ENCODE peak calls at places on chromosomes 7 and 10, in seven cellular contexts. One of them, this sample, is unnamed.

GRCh38 chr10:103470755-103471653 is 8.0 kb downstream of the CALHM3 start:
- DNase-seq in neuronal stem cell: no peak
- DNase-seq in mesenchymal stem cell: no peak
- DNase-seq in trophoblast cell: no peak
- DNase-seq in H9: peak
- DNase-seq in mesendoderm: peak
- DNase-seq in IMR-90: no peak
- DNase-seq in this sample: no peak

GRCh38 chr7:156111-157007 is 36.0 kb upstream of the FAM20C start:
- DNase-seq in IMR-90: no peak
- DNase-seq in trophoblast cell: no peak
- DNase-seq in neuronal stem cell: no peak
- DNase-seq in mesenchymal stem cell: no peak
- DNase-seq in H9: no peak
- DNase-seq in mesendoderm: no peak
- DNase-seq in this sample: no peak

GRCh38 chr7:157792241-157792950 is 455.6 kb downstream of the DNAJB6 start:
- DNase-seq in neuronal stem cell: no peak
- DNase-seq in mesendoderm: no peak
- DNase-seq in trophoblast cell: no peak
- DNase-seq in mesenchymal stem cell: no peak
- DNase-seq in IMR-90: no peak
- DNase-seq in H9: no peak
- DNase-seq in this sample: no peak

GRCh38 chr7:151244156-151244870 is 4.2 kb downstream of the SMARCD3 start:
- DNase-seq in IMR-90: peak
- DNase-seq in mesenchymal stem cell: peak
- DNase-seq in mesendoderm: peak
- DNase-seq in H9: peak
- DNase-seq in neuronal stem cell: peak
- DNase-seq in trophoblast cell: peak
- DNase-seq in this sample: no peak

GRCh38 chr10:120460191-120460590 is 3.2 kb downstream of the PLPP4 start:
- DNase-seq in IMR-90: no peak
- DNase-seq in H9: no peak
- DNase-seq in neuronal stem cell: no peak
- DNase-seq in mesenchymal stem cell: peak
- DNase-seq in trophoblast cell: no peak
- DNase-seq in mesendoderm: no peak
- DNase-seq in this sample: no peak

GRCh38 chr10:118922226-118922625 is 107.3 kb upstream of the NANOS1 start:
- DNase-seq in mesenchymal stem cell: no peak
- DNase-seq in IMR-90: no peak
- DNase-seq in mesendoderm: no peak
- DNase-seq in trophoblast cell: no peak
- DNase-seq in H9: no peak
- DNase-seq in neuronal stem cell: no peak
- DNase-seq in this sample: no peak

GRCh38 chr7:132197772-132198171 is 378.5 kb downstream of the PLXNA4 start:
- DNase-seq in neuronal stem cell: no peak
- DNase-seq in mesenchymal stem cell: no peak
- DNase-seq in trophoblast cell: no peak
- DNase-seq in H9: no peak
- DNase-seq in IMR-90: no peak
- DNase-seq in mesendoderm: no peak
- DNase-seq in this sample: no peak

GRCh38 chr10:114482915-114483314 is 78.6 kb upstream of the AFAP1L2 start:
- DNase-seq in mesendoderm: no peak
- DNase-seq in H9: no peak
- DNase-seq in mesenchymal stem cell: no peak
- DNase-seq in trophoblast cell: no peak
- DNase-seq in neuronal stem cell: no peak
- DNase-seq in IMR-90: no peak
- DNase-seq in this sample: no peak

GRCh38 chr10:122298206-122298597 is 27.1 kb downstream of the BTBD16 start:
- DNase-seq in mesendoderm: no peak
- DNase-seq in IMR-90: no peak
- DNase-seq in mesenchymal stem cell: no peak
- DNase-seq in H9: no peak
- DNase-seq in neuronal stem cell: no peak
- DNase-seq in trophoblast cell: no peak
- DNase-seq in this sample: no peak

GRCh38 chr10:44056947-44057811 is 327.7 kb downstream of the CXCL12 start:
- DNase-seq in mesenchymal stem cell: no peak
- DNase-seq in trophoblast cell: no peak
- DNase-seq in H9: no peak
- DNase-seq in mesendoderm: peak
- DNase-seq in neuronal stem cell: no peak
- DNase-seq in IMR-90: no peak
- DNase-seq in this sample: no peak

GRCh38 chr10:116026315-116026714 is 246.7 kb downstream of the GFRA1 start:
- DNase-seq in H9: peak
- DNase-seq in IMR-90: no peak
- DNase-seq in mesendoderm: peak
- DNase-seq in mesenchymal stem cell: no peak
- DNase-seq in trophoblast cell: no peak
- DNase-seq in neuronal stem cell: no peak
- DNase-seq in this sample: no peak

GRCh38 chr7:39016609-39017008 is 38.9 kb downstream of the POU6F2 start:
- DNase-seq in mesendoderm: peak
- DNase-seq in neuronal stem cell: no peak
- DNase-seq in H9: no peak
- DNase-seq in trophoblast cell: peak
- DNase-seq in IMR-90: no peak
- DNase-seq in mesenchymal stem cell: no peak
- DNase-seq in this sample: no peak

GRCh38 chr7:102856036-102856435 is 56.8 kb upstream of the LRRC17 start:
- DNase-seq in IMR-90: no peak
- DNase-seq in H9: no peak
- DNase-seq in neuronal stem cell: no peak
- DNase-seq in mesendoderm: no peak
- DNase-seq in mesenchymal stem cell: no peak
- DNase-seq in trophoblast cell: no peak
- DNase-seq in this sample: no peak

DNA sequence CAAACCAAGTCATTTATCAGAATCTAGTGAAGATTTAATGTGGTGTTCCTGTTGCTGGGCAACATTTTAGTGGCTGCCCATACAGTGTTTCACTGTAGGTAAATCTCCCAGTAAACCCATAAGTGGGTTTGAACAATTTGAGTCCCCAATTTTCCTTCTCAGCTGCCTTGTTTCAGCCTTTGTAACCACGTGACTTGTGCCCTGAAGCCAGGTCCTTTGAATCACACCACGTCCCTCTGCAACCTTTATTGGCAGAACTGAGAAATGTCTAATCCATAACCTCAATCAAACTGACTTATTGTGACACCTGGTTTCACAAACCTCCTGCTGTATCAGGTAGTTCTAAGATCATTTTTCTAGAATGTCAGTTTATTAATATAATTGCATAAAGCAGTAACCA is 30.1 kb downstream of the SND1 start:
- DNase-seq in neuronal stem cell: no peak
- DNase-seq in H9: no peak
- DNase-seq in mesenchymal stem cell: no peak
- DNase-seq in IMR-90: no peak
- DNase-seq in mesendoderm: no peak
- DNase-seq in trophoblast cell: no peak
- DNase-seq in this sample: no peak
- H3K23ac ChIP-seq in neuronal stem cell: no peak
- H3K23ac ChIP-seq in H9: no peak
- H3K23ac ChIP-seq in mesenchymal stem cell: no peak
- H3K23ac ChIP-seq in IMR-90: no peak
- H3K23ac ChIP-seq in mesendoderm: no peak
- H3K23ac ChIP-seq in trophoblast cell: no peak
- H3K23ac ChIP-seq in this sample: no peak

DNA sequence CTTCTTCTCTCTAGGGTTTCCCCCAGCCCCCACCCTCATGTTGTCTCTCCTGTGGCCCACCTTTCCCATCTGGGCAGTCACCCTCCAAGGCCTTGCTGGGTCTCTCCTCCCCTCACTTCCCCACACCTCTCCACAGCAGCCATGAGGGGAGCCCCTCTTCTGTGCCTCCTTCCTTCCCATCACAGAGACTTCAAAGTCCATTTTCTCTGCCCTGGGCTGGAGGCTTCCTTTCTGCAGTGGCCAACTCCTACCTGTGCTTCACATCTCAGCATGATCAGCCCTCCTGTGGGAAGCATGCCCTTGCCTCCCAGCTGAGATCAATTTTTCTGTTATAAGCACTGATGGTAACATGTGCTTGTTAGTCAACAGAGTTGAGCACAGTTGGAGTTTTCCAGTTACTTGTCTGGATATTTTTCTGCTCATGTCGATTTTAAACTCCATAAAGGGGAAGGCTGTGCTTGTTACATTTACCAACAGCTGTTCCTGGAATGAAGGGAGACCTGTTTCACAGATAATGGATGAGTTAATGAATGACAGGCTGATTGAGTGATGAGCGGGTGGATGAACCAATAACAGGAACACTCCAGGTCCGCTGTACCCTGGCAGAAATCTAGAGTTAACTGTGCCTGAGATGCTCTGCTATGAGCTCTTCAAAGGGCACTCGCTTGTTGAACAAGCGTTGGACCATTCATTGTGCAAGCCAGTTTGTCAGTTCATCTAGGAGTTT is 71.4 kb upstream of the PRSS58 start:
- DNase-seq in H9: no peak
- DNase-seq in trophoblast cell: peak
- DNase-seq in neuronal stem cell: no peak
- DNase-seq in IMR-90: no peak
- DNase-seq in mesenchymal stem cell: no peak
- DNase-seq in mesendoderm: no peak
- DNase-seq in this sample: no peak
- H3K23ac ChIP-seq in H9: no peak
- H3K23ac ChIP-seq in trophoblast cell: no peak
- H3K23ac ChIP-seq in neuronal stem cell: no peak
- H3K23ac ChIP-seq in IMR-90: no peak
- H3K23ac ChIP-seq in mesenchymal stem cell: no peak
- H3K23ac ChIP-seq in mesendoderm: no peak
- H3K23ac ChIP-seq in this sample: no peak

GRCh38 chr7:26443006-26443405 is 151.3 kb downstream of the SNX10 start:
- DNase-seq in mesendoderm: no peak
- DNase-seq in H9: no peak
- DNase-seq in mesenchymal stem cell: no peak
- DNase-seq in neuronal stem cell: no peak
- DNase-seq in IMR-90: no peak
- DNase-seq in trophoblast cell: no peak
- DNase-seq in this sample: no peak

GRCh38 chr7:26440253-26440992 is 148.8 kb downstream of the SNX10 start:
- DNase-seq in trophoblast cell: no peak
- DNase-seq in neuronal stem cell: no peak
- DNase-seq in IMR-90: no peak
- DNase-seq in mesenchymal stem cell: no peak
- DNase-seq in mesendoderm: no peak
- DNase-seq in H9: no peak
- DNase-seq in this sample: no peak

GRCh38 chr7:26441640-26442277 is 150.1 kb downstream of the SNX10 start:
- DNase-seq in mesendoderm: peak
- DNase-seq in mesenchymal stem cell: no peak
- DNase-seq in IMR-90: no peak
- DNase-seq in trophoblast cell: peak
- DNase-seq in H9: no peak
- DNase-seq in neuronal stem cell: no peak
- DNase-seq in this sample: no peak

GRCh38 chr7:26439502-26440252 is 148.0 kb downstream of the SNX10 start:
- DNase-seq in neuronal stem cell: no peak
- DNase-seq in IMR-90: no peak
- DNase-seq in mesendoderm: no peak
- DNase-seq in mesenchymal stem cell: no peak
- DNase-seq in H9: no peak
- DNase-seq in trophoblast cell: no peak
- DNase-seq in this sample: no peak

GRCh38 chr7:26440993-26441636 is 149.5 kb downstream of the SNX10 start:
- DNase-seq in mesendoderm: peak
- DNase-seq in neuronal stem cell: peak
- DNase-seq in H9: peak
- DNase-seq in mesenchymal stem cell: no peak
- DNase-seq in trophoblast cell: no peak
- DNase-seq in IMR-90: no peak
- DNase-seq in this sample: no peak
- H3K23ac ChIP-seq in mesendoderm: no peak
- H3K23ac ChIP-seq in neuronal stem cell: no peak
- H3K23ac ChIP-seq in H9: no peak
- H3K23ac ChIP-seq in mesenchymal stem cell: no peak
- H3K23ac ChIP-seq in trophoblast cell: no peak
- H3K23ac ChIP-seq in IMR-90: no peak
- H3K23ac ChIP-seq in this sample: no peak

GRCh38 chr10:24153016-24153415 is 55.9 kb upstream of the KIAA1217 start:
- DNase-seq in H9: no peak
- DNase-seq in mesendoderm: no peak
- DNase-seq in IMR-90: no peak
- DNase-seq in mesenchymal stem cell: peak
- DNase-seq in trophoblast cell: peak
- DNase-seq in neuronal stem cell: no peak
- DNase-seq in this sample: no peak
- H3K23ac ChIP-seq in H9: no peak
- H3K23ac ChIP-seq in mesendoderm: no peak
- H3K23ac ChIP-seq in IMR-90: no peak
- H3K23ac ChIP-seq in mesenchymal stem cell: no peak
- H3K23ac ChIP-seq in trophoblast cell: no peak
- H3K23ac ChIP-seq in neuronal stem cell: no peak
- H3K23ac ChIP-seq in this sample: no peak

GRCh38 chr7:83987764-83988163 is 206.8 kb downstream of the SEMA3A start:
- DNase-seq in H9: no peak
- DNase-seq in trophoblast cell: no peak
- DNase-seq in mesenchymal stem cell: no peak
- DNase-seq in neuronal stem cell: no peak
- DNase-seq in IMR-90: no peak
- DNase-seq in mesendoderm: no peak
- DNase-seq in this sample: no peak

GRCh38 chr7:83984076-83984475 is 210.5 kb downstream of the SEMA3A start:
- DNase-seq in H9: no peak
- DNase-seq in trophoblast cell: peak
- DNase-seq in neuronal stem cell: no peak
- DNase-seq in mesenchymal stem cell: no peak
- DNase-seq in IMR-90: peak
- DNase-seq in mesendoderm: no peak
- DNase-seq in this sample: no peak

GRCh38 chr7:83985766-83986165 is 208.8 kb downstream of the SEMA3A start:
- DNase-seq in mesendoderm: no peak
- DNase-seq in neuronal stem cell: no peak
- DNase-seq in H9: no peak
- DNase-seq in IMR-90: peak
- DNase-seq in mesenchymal stem cell: peak
- DNase-seq in trophoblast cell: no peak
- DNase-seq in this sample: no peak
- H3K23ac ChIP-seq in mesendoderm: no peak
- H3K23ac ChIP-seq in neuronal stem cell: no peak
- H3K23ac ChIP-seq in H9: no peak
- H3K23ac ChIP-seq in IMR-90: no peak
- H3K23ac ChIP-seq in mesenchymal stem cell: no peak
- H3K23ac ChIP-seq in trophoblast cell: no peak
- H3K23ac ChIP-seq in this sample: no peak

DNA sequence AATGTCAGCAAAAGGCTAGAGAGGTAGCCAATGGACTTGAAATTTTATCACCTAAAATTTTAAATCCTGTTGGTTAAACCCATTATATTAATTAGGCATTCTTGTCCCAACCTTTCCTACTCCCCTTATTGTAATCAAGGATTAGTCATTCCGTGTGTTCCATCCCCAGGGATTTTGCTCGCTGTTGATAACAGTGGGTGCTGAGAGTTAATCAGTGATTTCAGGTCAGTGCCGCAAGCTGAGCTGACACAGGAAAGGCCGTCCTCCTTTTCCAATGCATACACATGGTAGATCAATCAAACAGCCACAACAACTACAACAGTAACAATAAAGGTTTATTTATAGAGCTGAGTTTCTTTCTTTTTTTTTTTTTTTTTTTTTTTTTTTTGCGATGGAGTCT is 271.4 kb downstream of the ACTR3B start:
- DNase-seq in H9: no peak
- DNase-seq in neuronal stem cell: no peak
- DNase-seq in IMR-90: no peak
- DNase-seq in mesendoderm: peak
- DNase-seq in trophoblast cell: no peak
- DNase-seq in mesenchymal stem cell: no peak
- DNase-seq in this sample: no peak
- H3K23ac ChIP-seq in H9: no peak
- H3K23ac ChIP-seq in neuronal stem cell: no peak
- H3K23ac ChIP-seq in IMR-90: no peak
- H3K23ac ChIP-seq in mesendoderm: no peak
- H3K23ac ChIP-seq in trophoblast cell: no peak
- H3K23ac ChIP-seq in mesenchymal stem cell: no peak
- H3K23ac ChIP-seq in this sample: no peak

This sample was measured in H1.